ENCODE peak calls at places on chromosomes 4 and X, in ten cellular contexts. C is body of pancreas, P is ovary, L is transverse colon, D is spleen, B is uterus, G is stomach, F is thyroid gland, V is right lobe of liver, T is breast epithelium. U is an unnamed sample.

GRCh38 chrX:150074175-150074574 is 135.9 kb upstream of the EOLA2 start:
- DNase-seq in F (no peak), G (no peak), V (no peak), T (no peak), L (no peak), C (no peak), B (no peak), D (no peak), P (no peak), U (no peak)

GRCh38 chr4:4590496-4590895 is 48.6 kb upstream of the STX18 start:
- DNase-seq in C (no peak), F (no peak), D (no peak), P (no peak), V (no peak), B (no peak), L (no peak), G (no peak), T (no peak), U (no peak)

GRCh38 chr4:22668702-22669101 is 24.0 kb upstream of the GBA3 start:
- DNase-seq in B (no peak), L (no peak), F (no peak), T (no peak), C (no peak), G (no peak), V (no peak), D (no peak), P (no peak), U (no peak)

GRCh38 chrX:148441387-148441786 is 59.0 kb upstream of the AFF2 start:
- DNase-seq in P (no peak), V (no peak), F (no peak), G (no peak), B (no peak), C (no peak), T (no peak), D (no peak), L (no peak), U (no peak)

GRCh38 chr4:1205641-1206298 is 33.4 kb upstream of the SPON2 start:
- DNase-seq in P (no peak), L (peak; percentile 13), D (peak; percentile 75), B (peak; percentile 18), C (no peak), G (peak; percentile 23), T (no peak), V (peak; percentile 17), F (peak; percentile 1), U (no peak)

GRCh38 chr4:170139764-170140163 is 50.0 kb upstream of the AADAT start:
- DNase-seq in F (no peak), D (no peak), B (no peak), V (no peak), T (no peak), G (no peak), P (no peak), L (no peak), C (no peak), U (no peak)

GRCh38 chr4:95180531-95181315 is 368.1 kb downstream of the UNC5C start:
- DNase-seq in V (no peak), D (no peak), L (no peak), G (no peak), B (no peak), C (no peak), P (no peak), T (no peak), F (no peak), U (no peak)

GRCh38 chr4:133498149-133498548 is 349.1 kb downstream of the PCDH10 start:
- DNase-seq in V (no peak), D (no peak), C (no peak), B (no peak), T (no peak), P (no peak), L (no peak), F (no peak), G (no peak), U (no peak)

DNA sequence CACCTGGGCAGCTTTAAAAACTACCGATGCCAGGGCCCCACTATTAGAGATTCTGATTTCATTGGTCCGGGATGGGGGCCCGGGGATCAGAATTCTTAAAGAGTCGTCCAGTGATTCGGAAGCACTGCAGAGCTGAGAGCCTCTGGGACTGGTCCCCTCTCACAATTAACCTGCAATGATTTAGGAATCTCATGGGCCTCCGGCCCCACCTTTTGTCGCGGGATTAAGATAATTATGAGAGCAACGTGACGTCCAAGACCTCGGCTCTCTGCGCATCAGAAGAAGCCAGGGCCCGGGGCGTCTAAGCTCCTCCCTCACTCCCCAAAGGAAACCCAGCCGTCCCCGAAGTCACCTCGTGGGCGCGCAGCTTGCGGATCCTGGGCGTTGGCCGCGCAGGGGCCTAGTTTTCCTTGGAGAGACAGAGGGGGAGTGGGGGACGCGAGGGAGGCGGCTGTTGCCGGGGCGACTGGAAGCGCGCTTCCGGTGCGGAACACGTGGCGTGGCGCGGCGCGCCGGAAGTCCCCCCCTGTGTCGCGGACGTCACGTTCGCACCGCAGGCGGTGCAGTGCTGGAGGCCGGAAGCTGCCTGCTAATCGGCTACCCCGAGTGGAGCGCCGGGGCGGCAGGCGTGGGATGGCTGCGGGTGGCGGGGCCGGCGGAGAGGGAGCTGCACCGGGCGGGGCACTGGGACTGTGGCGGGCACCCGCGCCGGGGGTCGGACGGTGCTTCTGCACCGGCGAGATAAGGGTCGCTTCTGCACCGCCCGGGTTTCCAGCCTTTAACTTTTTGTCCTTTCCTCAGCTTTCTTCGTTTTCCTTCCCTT is at the start of gene GEMIN8:
- DNase-seq in B (peak; percentile 92), L (peak; percentile 91), C (peak; percentile 92), D (peak; percentile 97), G (peak; percentile 88), P (peak; percentile 93), F (peak; percentile 83), T (peak; percentile 83), V (peak; percentile 91), U (peak; percentile 87)
- TF ChIP-seq POLR2A in B (peak; percentile 63), L (peak; percentile 83), C (peak; percentile 90), D (peak; percentile 31), G (no peak), P (peak; percentile 66), F (no peak), T (no peak), V (peak; percentile 81), U (no peak)

DNA sequence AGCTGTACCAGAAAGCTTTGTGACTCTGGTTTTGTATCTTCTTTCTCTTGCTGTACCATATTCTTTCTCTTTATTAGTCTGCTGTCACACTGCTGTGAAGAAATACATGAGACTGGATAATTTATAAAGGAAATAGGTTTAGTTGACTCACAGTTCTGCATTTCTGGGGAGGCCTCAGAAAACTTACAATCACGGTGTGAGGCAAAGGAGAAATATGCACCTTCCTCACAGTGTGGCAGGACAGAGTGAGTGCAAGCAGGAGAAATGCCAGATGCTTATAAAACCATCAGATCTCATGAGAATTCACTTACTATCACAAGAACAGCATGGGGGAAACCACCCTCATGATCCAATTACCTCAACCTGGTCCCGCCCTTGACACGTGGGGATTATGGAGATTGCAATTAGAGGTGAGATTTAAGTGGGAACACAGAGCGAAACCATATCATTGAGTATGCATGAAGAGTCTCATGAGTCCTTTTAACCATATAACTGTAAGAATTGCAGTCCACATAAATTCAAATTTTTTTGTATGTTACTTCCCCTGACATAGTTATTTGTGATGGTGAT is 67.4 kb upstream of the INPP4B start:
- DNase-seq in G (no peak), C (no peak), P (no peak), T (no peak), L (no peak), F (no peak), V (no peak), D (no peak), B (no peak), U (no peak)
- H3K27ac ChIP-seq in G (no peak overlapping the region), C (no peak overlapping the region), P (no peak overlapping the region), T (no peak overlapping the region), L (peak overlapping the region; percentile 37), F (no peak overlapping the region), V (no peak overlapping the region), D (no peak overlapping the region), B (no peak overlapping the region), U (peak overlapping the region; percentile 70)

DNA sequence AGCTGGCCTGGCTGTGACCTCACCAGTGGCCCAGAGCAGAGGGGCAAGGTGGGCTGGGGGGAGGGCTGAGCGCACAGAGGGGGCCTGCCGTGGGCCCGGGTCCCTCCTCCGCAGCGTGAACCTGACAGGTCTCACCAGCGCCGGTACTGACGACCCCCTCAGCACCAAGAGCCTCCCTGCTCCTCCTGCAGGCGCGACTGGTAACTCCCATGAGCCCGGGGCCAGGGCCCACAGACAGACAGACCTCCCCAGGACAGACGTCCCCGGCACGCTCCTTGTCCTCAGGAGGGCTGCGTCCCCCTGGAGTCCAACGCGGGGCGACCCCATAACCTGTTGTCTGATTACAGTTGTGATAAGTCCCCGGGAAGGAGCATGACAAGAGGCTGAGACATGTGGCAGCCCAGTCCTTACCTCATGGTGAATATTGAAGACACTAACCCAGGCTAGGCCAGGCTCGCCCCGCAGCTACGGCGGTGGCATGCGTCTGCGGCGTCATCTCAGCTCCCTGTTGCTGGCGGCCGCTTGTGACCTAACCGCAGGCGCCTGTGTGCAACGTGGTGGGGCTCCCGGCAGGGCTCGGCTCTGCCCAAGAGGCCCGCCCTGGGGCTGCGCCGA is 8.5 kb downstream of the AKAP17A start:
- DNase-seq in B (no peak), F (no peak), T (no peak), L (no peak), V (no peak), G (no peak), D (peak; percentile 72), C (no peak), P (no peak), U (no peak)
- H3K36me3 ChIP-seq in B (no peaks in the 10 kb centered on the region), F (peaks cover 75% of the 10 kb centered on the region), T (peaks cover 50% of the 10 kb centered on the region), L (peaks cover 70% of the 10 kb centered on the region), V (no peaks in the 10 kb centered on the region), G (peaks cover 77% of the 10 kb centered on the region), D (peaks cover 98% of the 10 kb centered on the region), C (peaks cover 57% of the 10 kb centered on the region), P (no peaks in the 10 kb centered on the region), U (no peaks in the 10 kb centered on the region)

GRCh38 chrX:13666836-13667235 is 13.9 kb downstream of the TCEANC start:
- DNase-seq in L (no peak), G (no peak), T (peak; percentile 60), C (peak; percentile 50), D (no peak), B (no peak), V (no peak), F (peak; percentile 63), P (no peak), U (peak; percentile 71)

GRCh38 chrX:13661735-13662536 is 9.0 kb downstream of the TCEANC start:
- DNase-seq in F (no peak), B (no peak), G (no peak), P (no peak), C (no peak), L (no peak), D (no peak), T (no peak), V (no peak), U (no peak)

GRCh38 chrX:13662537-13662841 is 9.5 kb downstream of the TCEANC start:
- DNase-seq in C (no peak), F (no peak), L (no peak), P (no peak), B (no peak), V (no peak), D (no peak), G (no peak), T (no peak), U (no peak)

GRCh38 chrX:13667940-13668339 is 15.0 kb downstream of the TCEANC start:
- DNase-seq in D (no peak), P (no peak), C (no peak), B (no peak), F (no peak), L (no peak), T (no peak), G (no peak), V (no peak), U (no peak)

DNA sequence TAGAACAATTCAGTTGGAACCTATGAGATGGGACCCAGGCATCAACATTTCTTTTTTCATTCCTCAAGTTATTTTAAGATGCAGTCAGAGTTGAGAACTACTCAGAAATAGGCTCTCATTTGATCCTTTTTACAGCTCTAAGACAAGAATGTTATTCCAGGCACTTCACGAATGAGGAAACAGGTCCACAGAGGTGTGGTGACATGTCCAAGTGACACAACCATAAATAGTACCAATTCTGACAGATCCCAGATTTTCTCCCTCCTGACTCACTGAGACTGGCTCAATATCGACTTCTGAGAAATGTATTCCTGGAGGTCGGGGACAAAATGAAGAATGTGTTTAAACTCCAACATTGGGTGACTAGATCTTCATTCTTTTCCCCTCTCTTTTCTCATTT is 11.1 kb downstream of the TCEANC start:
- DNase-seq in B (no peak), P (no peak), F (no peak), D (no peak), G (no peak), C (no peak), T (no peak), L (no peak), V (no peak), U (no peak)
- TF ChIP-seq POLR2A in B (no peak), P (no peak), F (no peak), D (no peak), G (no peak), C (no peak), T (no peak), L (no peak), V (no peak), U (no peak)